ENCODE peak calls at places on chromosomes 1 and 21, in nine cellular contexts. P is Peyer's patch; S is SJSA1; N is CD8-positive, alpha-beta memory T cell; E is CD8-positive, alpha-beta T cell; V is epithelial cell of esophagus; H is PC-3; F is NT2/D1; T is AG04449. I is an unnamed sample.

GRCh38 chr1:229068266-229069043 is 202.5 kb upstream of the RAB4A start:
- DNase-seq in T (no peak), H (no peak), S (no peak), E (no peak), P (no peak), F (no peak), V (no peak), N (no peak), I (no peak)

GRCh38 chr1:244820131-244820530 is 15.3 kb upstream of the COX20 start:
- DNase-seq in T (no peak), V (no peak), P (no peak), S (no peak), N (no peak), E (no peak), F (no peak), H (peak), I (no peak)

GRCh38 chr1:21536223-21536622 is 27.0 kb downstream of the ALPL start:
- DNase-seq in H (no peak), T (no peak), N (no peak), E (no peak), S (no peak), V (no peak), P (no peak), F (no peak), I (no peak)

GRCh38 chr1:94962745-94963265 is 35.9 kb upstream of the CNN3 start:
- DNase-seq in F (no peak), N (peak), H (peak), T (no peak), E (peak), S (no peak), P (peak), V (no peak), I (no peak)

GRCh38 chr1:5770981-5771765 is 221.1 kb downstream of the NPHP4 start:
- DNase-seq in F (no peak), E (no peak), T (no peak), S (no peak), N (no peak), H (no peak), V (no peak), P (peak), I (no peak)

GRCh38 chr1:87329756-87330200 is 1.1 kb downstream of the LMO4 start:
- DNase-seq in V (peak), T (no peak), N (peak), P (no peak), E (no peak), F (no peak), S (no peak), H (peak), I (peak)

GRCh38 chr21:45981641-45982255 is at the start of gene COL6A1:
- DNase-seq in P (peak), V (no peak), F (no peak), E (no peak), T (no peak), S (peak), H (peak), N (no peak), I (no peak)

GRCh38 chr1:204575221-204576190 is 59.3 kb downstream of the MDM4 start:
- DNase-seq in N (no peak), T (no peak), H (no peak), S (no peak), E (no peak), F (no peak), P (no peak), V (no peak), I (no peak)

GRCh38 chr1:235030919-235031596 is 97.6 kb downstream of the TOMM20 start:
- DNase-seq in N (no peak), F (no peak), S (no peak), P (no peak), T (no peak), H (no peak), V (no peak), E (no peak), I (no peak)

GRCh38 chr1:147413110-147413605 is 128.1 kb upstream of the BCL9 start:
- DNase-seq in S (no peak), V (no peak), H (no peak), P (no peak), N (no peak), T (no peak), F (no peak), E (no peak), I (no peak)

GRCh38 chr1:97826820-97827219 is 94.0 kb downstream of the DPYD start:
- DNase-seq in H (no peak), S (no peak), V (no peak), T (no peak), F (no peak), P (no peak), E (no peak), N (no peak), I (no peak)

GRCh38 chr1:65317866-65318653 is 8.7 kb downstream of the DNAJC6 start:
- DNase-seq in F (no peak), H (no peak), E (no peak), N (no peak), T (no peak), P (no peak), S (no peak), V (no peak), I (no peak)

GRCh38 chr1:89489037-89489729 is 35.4 kb upstream of the LRRC8B start:
- DNase-seq in F (no peak), S (no peak), P (no peak), V (peak), N (no peak), T (peak), H (peak), E (no peak), I (peak)

GRCh38 chr1:161166669-161167548 is 683 bp downstream of the PPOX start:
- DNase-seq in E (no peak), V (no peak), T (no peak), F (no peak), H (no peak), N (no peak), S (no peak), P (no peak), I (no peak)

GRCh38 chr1:12333036-12333785 is 103.4 kb downstream of the VPS13D start:
- DNase-seq in T (no peak), S (no peak), N (no peak), E (no peak), P (no peak), F (no peak), H (no peak), V (no peak), I (no peak)

GRCh38 chr1:27603320-27603961 is 503 bp downstream of the AHDC1 start:
- DNase-seq in H (no peak), N (peak), T (no peak), S (no peak), E (no peak), P (peak), V (no peak), F (no peak), I (no peak)

GRCh38 chr21:32612999-32613337 is 791 bp upstream of the CFAP298 start:
- DNase-seq in S (no peak), V (no peak), H (no peak), F (no peak), N (no peak), P (no peak), T (no peak), E (no peak), I (no peak)

GRCh38 chr1:55974714-55975441 is 604.5 kb downstream of the PLPP3 start:
- DNase-seq in T (peak), E (no peak), N (no peak), P (no peak), F (no peak), V (no peak), S (peak), H (peak), I (no peak)

GRCh38 chr1:224747578-224747977 is 131.5 kb downstream of the CNIH3 start:
- DNase-seq in F (no peak), E (no peak), S (no peak), H (peak), N (no peak), P (no peak), V (peak), T (no peak), I (peak)

GRCh38 chr1:224407546-224408293 is 26.9 kb downstream of the WDR26 start:
- DNase-seq in N (no peak), E (no peak), H (peak), F (no peak), T (no peak), V (peak), P (no peak), S (no peak), I (peak)

GRCh38 chr1:221706862-221707582 is 34.9 kb downstream of the DUSP10 start:
- DNase-seq in E (no peak), T (no peak), H (no peak), N (no peak), V (no peak), S (no peak), P (no peak), F (no peak), I (no peak)

GRCh38 chr21:42112223-42112622 is 41.1 kb downstream of the UMODL1 start:
- DNase-seq in V (no peak), F (no peak), E (no peak), S (no peak), N (no peak), H (no peak), P (no peak), T (no peak), I (no peak)
- H3K4me3 ChIP-seq in V (no peak), F (no peak), E (no peak), S (no peak), N (no peak), H (no peak), P (no peak), T (no peak), I (no peak)

GRCh38 chr1:226438007-226438406 is 30.1 kb upstream of the PARP1 start:
- DNase-seq in S (no peak), V (peak), F (no peak), T (no peak), E (no peak), P (no peak), N (no peak), H (peak), I (peak)
- H3K4me3 ChIP-seq in S (no peak), V (no peak), F (no peak), T (no peak), E (no peak), P (no peak), N (no peak), H (no peak), I (no peak)

DNA sequence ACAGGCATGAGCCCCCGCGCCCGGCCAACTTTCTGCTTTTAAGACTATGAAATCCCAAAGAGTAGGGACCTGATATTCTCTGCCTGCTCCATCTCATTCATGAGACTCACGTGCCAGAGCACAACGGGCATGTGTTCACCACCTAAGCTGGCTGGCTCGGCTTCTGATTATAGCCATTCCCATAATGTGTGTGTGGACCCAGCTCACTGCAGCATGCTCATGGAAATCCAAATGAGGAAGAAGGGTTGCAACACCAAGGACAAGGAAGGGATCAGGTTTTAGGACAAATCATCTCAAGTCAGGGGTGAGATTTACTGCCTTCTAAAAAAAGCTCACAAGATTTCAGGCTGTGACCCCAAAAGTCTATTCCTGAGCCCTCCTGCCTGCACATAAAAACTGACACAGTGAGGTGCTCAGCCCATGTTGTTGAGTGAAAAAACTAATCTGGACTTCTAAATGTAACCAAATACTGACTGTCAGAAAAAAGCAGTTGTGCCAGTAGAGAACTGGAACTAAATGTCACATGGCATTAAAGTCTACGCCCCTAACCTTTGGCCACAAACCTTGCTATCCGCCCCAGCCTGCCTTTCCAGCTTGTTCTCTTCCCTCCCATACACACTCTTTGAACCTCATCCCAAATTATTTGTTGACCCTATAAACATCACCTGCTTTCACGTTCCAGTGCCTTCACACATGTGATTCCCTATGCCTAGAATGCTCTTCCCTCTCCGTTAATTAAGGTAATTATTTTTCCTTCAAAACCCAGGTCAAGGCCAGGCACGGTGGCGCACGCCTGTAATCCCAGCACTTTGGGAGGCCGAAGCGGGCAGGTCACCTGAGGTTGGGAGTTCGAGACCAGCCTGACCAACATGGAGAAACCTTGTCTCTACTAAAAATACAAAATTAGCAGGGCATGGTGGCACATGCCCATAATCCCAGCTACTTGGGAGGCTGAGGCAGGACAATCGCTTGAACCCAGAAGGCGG is 9.1 kb upstream of the COA7 start:
- DNase-seq in H (peak), N (no peak), S (no peak), T (no peak), P (no peak), V (no peak), E (no peak), F (no peak), I (no peak)
- H3K4me3 ChIP-seq in H (no peak), N (no peak), S (no peak), T (no peak), P (no peak), V (no peak), E (no peak), F (no peak), I (no peak)

GRCh38 chr1:185311589-185312225 is 5.3 kb downstream of the IVNS1ABP start:
- DNase-seq in T (no peak), E (no peak), F (no peak), H (no peak), S (no peak), V (no peak), P (no peak), N (no peak), I (no peak)
- H3K4me3 ChIP-seq in T (no peak), E (no peak), F (no peak), H (no peak), S (no peak), V (no peak), P (no peak), N (no peak), I (no peak)

GRCh38 chr1:29258189-29258973 is 22.1 kb downstream of the PTPRU start:
- DNase-seq in S (no peak), E (no peak), F (no peak), H (no peak), V (no peak), P (no peak), T (no peak), N (no peak), I (no peak)

GRCh38 chr1:29256979-29257804 is 20.9 kb downstream of the PTPRU start:
- DNase-seq in N (no peak), S (peak), E (no peak), T (no peak), H (no peak), P (no peak), F (peak), V (no peak), I (no peak)

GRCh38 chr1:29259802-29260441 is 23.6 kb downstream of the PTPRU start:
- DNase-seq in F (no peak), P (peak), V (peak), H (no peak), S (no peak), E (peak), T (no peak), N (peak), I (no peak)

GRCh38 chr1:29260531-29260930 is 24.2 kb downstream of the PTPRU start:
- DNase-seq in E (no peak), F (no peak), T (no peak), H (no peak), P (no peak), V (no peak), N (no peak), S (no peak), I (no peak)

DNA sequence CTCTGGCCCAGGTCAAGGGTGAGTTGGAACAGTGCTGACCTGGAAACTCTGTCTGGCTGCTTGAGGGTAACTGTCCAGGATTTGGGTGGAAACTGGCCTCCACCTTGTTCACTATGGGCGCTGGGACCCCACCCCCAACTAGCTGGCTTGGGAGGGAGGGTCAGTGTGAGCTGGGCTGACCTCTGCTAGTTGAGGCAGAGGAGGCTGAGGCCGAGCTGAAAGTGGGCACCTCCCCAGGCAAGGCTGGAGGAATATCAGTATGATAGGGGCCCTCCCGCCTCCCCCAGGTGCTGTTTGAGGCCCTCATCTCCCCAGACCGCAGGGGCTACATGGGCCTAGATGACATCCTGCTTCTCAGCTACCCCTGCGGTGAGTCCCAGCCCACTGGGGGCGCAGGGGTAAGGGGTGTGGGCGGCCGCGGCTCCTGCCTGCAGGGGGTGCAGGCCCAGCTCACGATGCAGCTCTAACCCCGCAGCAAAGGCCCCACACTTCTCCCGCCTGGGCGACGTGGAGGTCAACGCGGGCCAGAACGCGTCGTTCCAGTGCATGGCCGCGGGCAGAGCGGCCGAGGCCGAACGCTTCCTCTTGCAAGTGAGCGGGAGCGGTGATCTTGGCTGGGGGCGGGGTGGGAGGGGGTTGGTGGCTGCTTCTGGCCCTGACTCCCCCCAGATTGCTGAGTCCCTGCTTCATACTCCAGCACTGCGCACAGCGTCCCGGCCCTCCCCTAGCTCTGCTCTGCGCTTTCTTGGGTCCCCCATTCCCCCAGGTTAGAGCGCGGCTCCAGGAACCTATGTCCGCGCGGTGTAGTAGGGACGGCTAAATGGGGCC is 22.9 kb downstream of the PTPRU start:
- DNase-seq in S (no peak), F (no peak), V (no peak), N (no peak), H (no peak), E (no peak), T (no peak), P (no peak), I (no peak)
- H3K4me3 ChIP-seq in S (peak), F (peak), V (peak), N (no peak), H (peak), E (no peak), T (peak), P (peak), I (peak)

DNA sequence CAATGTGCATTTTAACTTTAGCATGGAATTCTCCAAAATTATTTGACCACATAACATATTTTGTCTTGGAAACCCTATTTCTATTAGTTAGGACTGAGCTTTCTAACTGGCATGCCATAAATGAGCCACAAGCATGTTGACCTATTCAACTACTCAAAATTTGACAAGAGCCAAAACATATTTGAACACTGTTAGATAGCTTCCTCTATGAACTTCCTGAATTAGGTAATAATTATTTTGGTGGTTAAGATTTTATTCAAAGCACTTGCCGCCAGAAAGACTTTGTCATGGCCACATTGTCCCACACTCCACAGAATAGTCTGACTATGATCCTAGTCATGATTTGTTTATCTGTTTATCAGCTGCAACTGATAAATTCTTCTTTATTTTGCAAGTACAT is 23.1 kb upstream of the CTPS1 start:
- DNase-seq in H (peak), T (no peak), V (no peak), N (no peak), E (no peak), F (no peak), P (no peak), S (no peak), I (no peak)
- H3K4me3 ChIP-seq in H (no peak), T (no peak), V (no peak), N (no peak), E (no peak), F (no peak), P (no peak), S (no peak), I (no peak)

GRCh38 chr1:193349046-193349535 is 162.7 kb upstream of the B3GALT2 start:
- DNase-seq in F (no peak), P (no peak), V (no peak), S (no peak), H (no peak), T (no peak), N (no peak), E (no peak), I (no peak)
- H3K4me3 ChIP-seq in F (no peak), P (no peak), V (no peak), S (no peak), H (no peak), T (no peak), N (no peak), E (no peak), I (no peak)

GRCh38 chr1:23403735-23404486 is 20.6 kb downstream of the TCEA3 start:
- DNase-seq in H (peak), T (peak), S (peak), F (peak), V (peak), E (peak), N (peak), P (peak), I (peak)
- H3K4me3 ChIP-seq in H (peak), T (no peak), S (peak), F (no peak), V (peak), E (no peak), N (no peak), P (peak), I (no peak)

I was measured in bronchial epithelial cell.